ENCODE peak calls at places on chromosomes 5 and 9, in eight cellular contexts. K is astrocyte, Z is tibial artery, H is astrocyte of the spinal cord, Q is GM04504, T is retina, A is mammary epithelial cell, W is NAMALWA. Y is an unnamed sample.

GRCh38 chr5:103523319-103523718 is 39.3 kb downstream of the NUDT12 start:
- DNase-seq in K (no peak), W (no peak), A (peak; percentile 64), Z (no peak), H (no peak), Q (no peak), T (no peak), Y (no peak)

GRCh38 chr9:35116539-35116897 is 856 bp upstream of the ATOSB start:
- DNase-seq in H (no peak), A (no peak), W (no peak), T (peak; percentile 85), Z (no peak), K (no peak), Q (no peak), Y (no peak)

GRCh38 chr5:178496661-178497060 is 93.5 kb downstream of the COL23A1 start:
- DNase-seq in Z (no peak), H (no peak), K (no peak), T (no peak), A (no peak), Q (peak; percentile 82), W (no peak), Y (no peak)

GRCh38 chr9:131885144-131885609 is 145.3 kb upstream of the RAPGEF1 start:
- DNase-seq in A (no peak), W (no peak), T (no peak), H (no peak), Q (no peak), K (no peak), Z (peak; percentile 53), Y (no peak)

GRCh38 chr5:141260458-141261237 is 15.5 kb downstream of the PCDHB15 start:
- DNase-seq in K (peak; percentile 5), Z (no peak), W (peak; percentile 31), H (peak; percentile 29), Q (no peak), A (no peak), T (no peak), Y (no peak)

GRCh38 chr5:155189981-155190380 is 176.4 kb downstream of the KIF4B start:
- DNase-seq in T (no peak), W (no peak), H (no peak), A (peak; percentile 73), K (no peak), Q (no peak), Z (no peak), Y (no peak)

GRCh38 chr5:67182406-67182805 is 14.2 kb downstream of the CD180 start:
- DNase-seq in K (peak; percentile 86), Z (peak; percentile 88), H (peak; percentile 89), A (peak; percentile 79), T (no peak), Q (peak; percentile 33), W (no peak), Y (peak; percentile 85)

GRCh38 chr9:123953601-123954011 is 23.7 kb upstream of the DENND1A start:
- DNase-seq in H (no peak), Z (no peak), W (no peak), K (no peak), Q (no peak), T (peak; percentile 54), A (no peak), Y (no peak)

GRCh38 chr9:131707677-131708612 is 31.9 kb downstream of the RAPGEF1 start:
- DNase-seq in H (peak; percentile 67), W (peak; percentile 46), A (peak; percentile 79), T (no peak), Z (no peak), Q (peak; percentile 65), K (peak; percentile 79), Y (no peak)

GRCh38 chr9:133331641-133332380 is 4.2 kb downstream of the SURF6 start:
- DNase-seq in Z (peak; percentile 43), Q (no peak), T (no peak), A (no peak), W (no peak), H (no peak), K (no peak), Y (no peak)

GRCh38 chr9:122116040-122116439 is 22.9 kb upstream of the TTLL11 start:
- DNase-seq in H (no peak), K (no peak), W (no peak), A (no peak), Z (no peak), Q (no peak), T (no peak), Y (no peak)

GRCh38 chr9:21543187-21543586 is 61.1 kb upstream of the IFNE start:
- DNase-seq in Q (no peak), K (no peak), H (no peak), A (no peak), W (no peak), Z (no peak), T (no peak), Y (no peak)

GRCh38 chr5:154712518-154713437 is 42.4 kb upstream of the LARP1 start:
- DNase-seq in K (no peak), Q (no peak), T (no peak), Z (no peak), W (no peak), A (peak; percentile 34), H (no peak), Y (no peak)

GRCh38 chr5:127906562-127907204 is 176.9 kb upstream of the SLC12A2 start:
- DNase-seq in H (no peak), Z (no peak), A (no peak), T (no peak), W (no peak), Q (no peak), K (no peak), Y (no peak)

GRCh38 chr5:139763584-139764249 is 31.9 kb upstream of the PSD2 start:
- DNase-seq in K (no peak), T (peak; percentile 60), Z (no peak), H (no peak), W (no peak), A (no peak), Q (no peak), Y (no peak)

GRCh38 chr9:18688581-18688980 is 214.6 kb downstream of the ADAMTSL1 start:
- DNase-seq in A (peak; percentile 30), Z (no peak), Q (no peak), T (no peak), W (no peak), K (no peak), H (no peak), Y (no peak)

GRCh38 chr9:106287108-106287631 is 575.8 kb upstream of the ZNF462 start:
- DNase-seq in Q (no peak), T (peak; percentile 24), A (peak; percentile 24), H (peak; percentile 56), W (no peak), K (no peak), Z (no peak), Y (peak; percentile 15)

GRCh38 chr9:129775443-129775842 is 22.6 kb upstream of the PTGES start:
- DNase-seq in K (no peak), W (no peak), Z (no peak), A (no peak), H (no peak), T (no peak), Q (no peak), Y (no peak)

GRCh38 chr9:101388507-101388993 is 3.7 kb upstream of the BAAT start:
- DNase-seq in T (no peak), K (no peak), W (peak; percentile 28), H (no peak), Z (no peak), A (no peak), Q (no peak), Y (no peak)